ENCODE peak calls at places on chromosomes 7 and 10, in five cellular contexts. L, A, Y, R and X are unnamed samples.

GRCh38 chr10:103188853-103189252 is 4.2 kb downstream of the NT5C2 start:
- DNase-seq in R (no peak), L (no peak), A (peak), Y (no peak), X (no peak)

GRCh38 chr7:7157887-7158271 is 24.5 kb upstream of the C1GALT1 start:
- DNase-seq in Y (no peak), L (no peak), A (no peak), R (no peak), X (peak)

GRCh38 chr7:4179616-4180380 is 502.3 kb upstream of the FOXK1 start:
- DNase-seq in R (no peak), L (no peak), Y (no peak), A (no peak), X (no peak)

GRCh38 chr7:16471933-16472332 is 6.4 kb upstream of the SOSTDC1 start:
- DNase-seq in Y (no peak), L (no peak), R (no peak), A (no peak), X (no peak)

GRCh38 chr7:130926021-130926691 is 192.1 kb upstream of the KLF14 start:
- DNase-seq in Y (no peak), L (no peak), A (no peak), R (no peak), X (no peak)

GRCh38 chr10:23203369-23204325 is 11.5 kb downstream of the PTF1A start:
- DNase-seq in L (no peak), Y (no peak), A (no peak), R (no peak), X (no peak)

GRCh38 chr10:7955446-7955845 is 99.0 kb upstream of the GATA3 start:
- DNase-seq in L (no peak), R (no peak), A (no peak), Y (no peak), X (no peak)

GRCh38 chr7:141696386-141696785 is 5.6 kb downstream of the DENND11 start:
- DNase-seq in Y (no peak), A (no peak), L (no peak), R (no peak), X (no peak)

GRCh38 chr7:107495516-107495915 is 25.7 kb downstream of the GPR22 start:
- DNase-seq in A (no peak), Y (no peak), L (no peak), R (no peak), X (no peak)

GRCh38 chr7:134434701-134435100 is 24.2 kb downstream of the AKR1B1 start:
- DNase-seq in Y (no peak), A (no peak), R (no peak), L (no peak), X (no peak)

GRCh38 chr7:101507791-101508252 is 121.3 kb downstream of the MYL10 start:
- DNase-seq in A (no peak), Y (no peak), R (peak), L (no peak), X (peak)

GRCh38 chr7:101510297-101510696 is 118.8 kb downstream of the MYL10 start:
- DNase-seq in R (no peak), Y (no peak), A (no peak), L (no peak), X (no peak)

GRCh38 chr7:101507327-101507726 is 121.8 kb downstream of the MYL10 start:
- DNase-seq in L (no peak), Y (no peak), R (no peak), A (no peak), X (no peak)

GRCh38 chr7:101502466-101503098 is 126.5 kb downstream of the MYL10 start:
- DNase-seq in L (no peak), A (no peak), R (no peak), Y (no peak), X (no peak)

GRCh38 chr7:101506531-101506930 is 122.6 kb downstream of the MYL10 start:
- DNase-seq in L (no peak), Y (no peak), R (no peak), A (no peak), X (no peak)
- TF ChIP-seq CTCF in L (no peak), Y (no peak), R (no peak), A (no peak), X (no peak)

GRCh38 chr10:69938541-69938991 is 114.1 kb upstream of the MACROH2A2 start:
- DNase-seq in Y (no peak), L (no peak), R (no peak), A (no peak), X (no peak)

GRCh38 chr10:69939033-69939432 is 113.6 kb upstream of the MACROH2A2 start:
- DNase-seq in A (peak), R (no peak), L (no peak), Y (no peak), X (no peak)

GRCh38 chr10:69934768-69935167 is 117.9 kb upstream of the MACROH2A2 start:
- DNase-seq in Y (no peak), A (no peak), L (no peak), R (no peak), X (no peak)

GRCh38 chr10:69939481-69939880 is 113.2 kb upstream of the MACROH2A2 start:
- DNase-seq in A (no peak), Y (no peak), L (no peak), R (no peak), X (no peak)

DNA sequence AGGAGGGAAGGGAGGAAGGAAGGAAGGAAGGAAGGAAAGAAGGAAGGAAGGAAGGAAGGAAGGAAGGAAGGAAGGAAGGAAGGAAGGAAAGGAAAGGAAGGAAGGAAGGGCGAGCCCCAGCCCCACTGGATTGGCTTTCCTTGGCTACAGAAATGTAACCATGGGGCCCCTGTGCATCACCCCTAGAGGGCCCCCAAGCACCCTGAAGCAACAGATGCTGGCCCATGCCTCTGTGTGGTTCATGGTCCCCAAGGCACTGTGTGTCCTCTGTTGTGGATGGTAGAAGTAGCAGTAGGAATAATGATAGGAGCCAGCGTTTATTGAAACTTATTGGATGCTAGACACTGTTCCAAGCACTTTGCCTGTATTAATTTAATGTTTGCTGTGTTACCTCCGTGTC is 116.6 kb upstream of the MACROH2A2 start:
- DNase-seq in Y (no peak), A (no peak), L (no peak), R (no peak), X (no peak)
- TF ChIP-seq CTCF in Y (peak), A (no peak), L (no peak), R (peak), X (peak)

GRCh38 chr7:149850007-149850594 is 11.9 kb downstream of the ZNF862 start:
- DNase-seq in L (no peak), Y (no peak), R (no peak), A (no peak), X (no peak)

GRCh38 chr7:149850716-149851115 is 12.5 kb downstream of the ZNF862 start:
- DNase-seq in L (no peak), Y (no peak), A (no peak), R (no peak), X (no peak)

GRCh38 chr7:149846436-149847046 is 8.4 kb downstream of the ZNF862 start:
- DNase-seq in A (no peak), Y (peak), R (no peak), L (no peak), X (no peak)

GRCh38 chr7:149851449-149851848 is 13.3 kb downstream of the ZNF862 start:
- DNase-seq in L (no peak), R (no peak), Y (no peak), A (no peak), X (no peak)

DNA sequence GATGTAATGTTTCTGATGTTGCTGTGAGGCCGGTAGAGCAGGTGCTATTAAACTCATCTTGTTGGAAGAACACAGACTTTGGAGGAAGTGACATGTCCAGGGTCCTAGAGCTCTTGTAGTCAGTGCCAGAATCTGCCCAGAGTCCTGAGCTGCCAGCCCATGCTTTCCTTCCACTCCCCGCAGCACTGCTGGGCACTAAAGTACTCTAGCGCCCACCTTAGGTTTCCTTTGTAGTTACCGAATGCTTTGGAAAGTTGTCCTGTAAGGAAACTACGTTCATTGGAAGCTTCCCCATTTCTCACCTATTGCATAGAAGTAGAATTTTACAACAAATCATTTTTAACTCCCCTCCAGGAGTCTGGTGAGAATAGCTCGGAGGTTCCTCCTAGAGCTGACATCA is 11.0 kb downstream of the ZNF862 start:
- DNase-seq in R (no peak), A (no peak), Y (no peak), L (no peak), X (no peak)
- TF ChIP-seq CTCF in R (peak), A (no peak), Y (no peak), L (no peak), X (no peak)

GRCh38 chr7:44697136-44698045 is 51.3 kb upstream of the ZMIZ2 start:
- DNase-seq in A (peak), L (no peak), Y (no peak), R (no peak), X (no peak)

GRCh38 chr7:44696728-44697127 is 51.9 kb upstream of the ZMIZ2 start:
- DNase-seq in A (no peak), L (no peak), R (no peak), Y (no peak), X (no peak)

GRCh38 chr7:44695756-44696155 is 52.9 kb upstream of the ZMIZ2 start:
- DNase-seq in A (peak), Y (no peak), L (no peak), R (no peak), X (no peak)

GRCh38 chr7:44698046-44698580 is 50.5 kb upstream of the ZMIZ2 start:
- DNase-seq in L (no peak), A (peak), R (no peak), Y (no peak), X (no peak)

GRCh38 chr7:44700322-44700721 is 48.3 kb upstream of the ZMIZ2 start:
- DNase-seq in R (no peak), L (no peak), A (peak), Y (no peak), X (no peak)
- TF ChIP-seq CTCF in R (no peak), L (no peak), A (no peak), Y (no peak), X (no peak)

GRCh38 chr10:44017483-44018145 is 367.3 kb downstream of the CXCL12 start:
- DNase-seq in A (no peak), R (no peak), L (no peak), Y (no peak), X (no peak)

GRCh38 chr10:44022203-44022602 is 362.7 kb downstream of the CXCL12 start:
- DNase-seq in R (no peak), A (no peak), Y (no peak), L (no peak), X (no peak)

GRCh38 chr10:44016589-44017482 is 368.1 kb downstream of the CXCL12 start:
- DNase-seq in A (peak), L (no peak), Y (no peak), R (no peak), X (peak)

GRCh38 chr10:44023517-44023916 is 361.4 kb downstream of the CXCL12 start:
- DNase-seq in R (no peak), Y (no peak), L (no peak), A (no peak), X (no peak)

GRCh38 chr10:44020322-44021111 is 364.4 kb downstream of the CXCL12 start:
- DNase-seq in A (peak), L (no peak), R (no peak), Y (peak), X (no peak)
- TF ChIP-seq CTCF in A (no peak), L (no peak), R (no peak), Y (no peak), X (no peak)

DNA sequence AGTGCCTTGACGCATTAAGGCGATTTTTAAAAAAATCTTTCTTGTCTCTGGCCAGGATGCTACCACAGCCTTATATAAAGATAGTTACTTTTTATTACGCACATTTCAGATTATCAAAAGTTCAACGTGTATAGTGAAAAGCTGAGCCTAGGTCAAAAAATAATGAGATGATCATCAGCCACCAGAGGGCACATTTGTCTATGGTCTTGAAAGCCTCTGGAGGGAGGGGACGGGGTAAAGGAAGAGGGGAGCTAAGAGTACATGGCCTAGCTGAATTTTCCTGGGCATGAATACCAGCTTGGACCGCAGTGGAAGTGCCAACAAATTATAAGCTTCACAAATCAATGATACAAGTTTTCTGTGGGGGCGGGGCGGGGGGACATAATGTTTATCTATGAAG is 285.9 kb upstream of the SMIM30 start:
- DNase-seq in L (no peak), A (no peak), Y (no peak), R (peak), X (no peak)
- TF ChIP-seq CTCF in L (peak), A (peak), Y (peak), R (peak), X (peak)

DNA sequence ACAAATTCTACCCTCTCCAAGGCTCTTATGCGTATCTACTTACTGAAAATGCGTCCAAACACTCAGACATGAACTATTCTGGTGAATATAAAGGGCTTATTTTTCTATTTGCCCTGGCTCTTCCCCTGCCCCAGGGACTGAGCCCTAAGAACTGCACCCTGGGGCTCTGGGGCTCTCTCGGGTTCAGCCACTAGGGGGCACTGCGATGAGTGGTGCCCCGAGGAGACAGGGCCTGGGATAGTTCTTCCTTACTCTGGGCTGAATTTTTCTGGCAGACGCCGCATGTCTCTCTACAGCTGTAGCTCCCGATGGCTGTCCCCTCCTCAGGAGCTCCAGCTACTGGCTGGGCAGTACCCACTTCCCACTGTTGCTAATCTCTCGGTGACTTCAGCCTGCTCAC is 30.8 kb upstream of the GSDME start:
- DNase-seq in L (no peak), R (no peak), A (no peak), Y (no peak), X (no peak)
- TF ChIP-seq CTCF in L (no peak), R (peak), A (peak), Y (peak), X (peak)

GRCh38 chr10:45003432-45004000 is 2.8 kb downstream of the ZNF22 start:
- DNase-seq in R (no peak), A (no peak), L (no peak), Y (no peak), X (no peak)

GRCh38 chr10:45001382-45002148 is 842 bp downstream of the ZNF22 start:
- DNase-seq in Y (peak), R (no peak), A (peak), L (peak), X (peak)

GRCh38 chr10:45000138-45000763 is 472 bp upstream of the ZNF22 start:
- DNase-seq in L (peak), Y (no peak), R (no peak), A (peak), X (no peak)

GRCh38 chr10:44998146-44998631 is 2.5 kb upstream of the ZNF22 start:
- DNase-seq in L (no peak), R (no peak), Y (no peak), A (peak), X (no peak)

DNA sequence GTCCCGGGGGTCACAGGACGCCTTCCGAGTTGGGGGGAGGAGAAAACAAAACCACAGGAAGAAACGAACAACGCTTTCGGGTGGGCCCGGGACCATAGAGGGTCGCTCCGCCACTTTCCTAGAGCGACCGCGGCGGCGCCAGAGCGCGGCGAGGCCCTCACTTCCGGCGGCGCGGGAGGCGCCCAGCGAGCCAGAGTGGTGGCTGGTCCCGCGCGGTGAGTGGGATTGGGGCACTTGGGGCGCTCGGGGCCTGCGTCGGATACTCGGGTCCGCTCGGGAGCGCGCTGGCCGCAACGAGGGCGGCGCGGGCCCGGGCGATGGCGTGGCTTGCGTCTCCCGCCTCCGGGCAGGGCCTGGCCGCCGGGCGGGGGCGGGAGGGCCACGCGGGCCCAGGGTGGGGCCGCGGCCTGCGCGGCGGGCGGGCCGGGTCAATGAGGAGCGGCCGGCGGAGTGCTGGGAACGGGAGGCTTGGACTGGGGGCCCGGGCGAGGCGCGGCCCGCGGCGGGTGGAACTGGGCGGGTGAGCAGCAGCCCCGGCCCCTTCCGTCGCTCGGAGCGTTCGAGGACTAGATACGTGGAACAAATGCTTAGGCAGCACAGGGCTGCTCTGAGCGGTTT is at the start of gene ZNF22:
- DNase-seq in Y (no peak), A (peak), R (no peak), L (peak), X (peak)
- TF ChIP-seq CTCF in Y (peak), A (peak), R (no peak), L (peak), X (no peak)

GRCh38 chr10:100286051-100287033 is at the start of gene BLOC1S2:
- DNase-seq in L (peak), Y (peak), A (peak), R (peak), X (peak)
- TF ChIP-seq CTCF in L (no peak), Y (peak), A (peak), R (no peak), X (no peak)